ENCODE peak calls at places on chromosomes 7 and 10, in nine cellular contexts. S is endodermal cell, N is lower lobe of right lung, U is cardiac fibroblast, L is kidney epithelial cell, T is foreskin fibroblast, J is psoas muscle, C is cardiac muscle cell, A is breast epithelium. I is an unnamed sample.

GRCh38 chr7:122487131-122487530 is 182.6 kb upstream of the FEZF1 start:
- DNase-seq in N (no peak), U (peak; percentile 28), C (peak; percentile 2), A (no peak), T (no peak), J (no peak), L (no peak), S (no peak), I (no peak)

GRCh38 chr7:27154901-27155815 is 1.3 kb downstream of the HOXA7 start:
- DNase-seq in L (no peak), J (peak; percentile 52), U (no peak), T (no peak), C (no peak), A (peak; percentile 51), S (peak; percentile 58), N (no peak), I (no peak)

GRCh38 chr7:20331231-20331880 is 656 bp downstream of the ITGB8 start:
- DNase-seq in N (peak; percentile 62), C (peak; percentile 53), S (peak; percentile 85), A (peak; percentile 56), J (peak; percentile 57), U (peak; percentile 40), T (no peak), L (no peak), I (peak; percentile 84)

GRCh38 chr10:74738052-74738451 is 88.3 kb upstream of the KAT6B start:
- DNase-seq in S (no peak), U (peak; percentile 23), J (no peak), L (no peak), N (no peak), A (no peak), C (peak; percentile 9), T (no peak), I (no peak)

GRCh38 chr7:120353171-120353570 is 80.2 kb downstream of the KCND2 start:
- DNase-seq in L (no peak), N (no peak), U (no peak), C (no peak), T (no peak), J (no peak), S (no peak), A (no peak), I (no peak)

GRCh38 chr7:70316745-70317144 is 718.5 kb downstream of the AUTS2 start:
- DNase-seq in S (no peak), J (no peak), C (no peak), N (no peak), A (no peak), U (no peak), T (no peak), L (no peak), I (no peak)

GRCh38 chr7:44484482-44485313 is 5.8 kb downstream of the NUDCD3 start:
- DNase-seq in C (no peak), S (no peak), L (no peak), T (no peak), J (no peak), N (no peak), A (no peak), U (no peak), I (no peak)

GRCh38 chr7:44964384-44964830 is 14.4 kb downstream of the MYO1G start:
- DNase-seq in U (peak; percentile 27), S (peak; percentile 69), T (no peak), A (no peak), N (no peak), C (no peak), J (no peak), L (no peak), I (no peak)

GRCh38 chr7:141563956-141564623 is 12.9 kb downstream of the AGK start:
- DNase-seq in T (no peak), A (no peak), C (no peak), N (no peak), U (no peak), L (no peak), J (no peak), S (peak; percentile 60), I (no peak)

GRCh38 chr10:122375761-122376160 is 1.3 kb downstream of the PLEKHA1 start:
- DNase-seq in L (no peak), C (no peak), A (no peak), T (no peak), U (no peak), S (no peak), N (no peak), J (no peak), I (no peak)

GRCh38 chr10:103696411-103697145 is 158.8 kb downstream of the SH3PXD2A start:
- DNase-seq in N (no peak), U (peak; percentile 98), J (peak; percentile 85), C (peak; percentile 89), A (no peak), L (peak; percentile 77), S (peak; percentile 88), T (peak; percentile 89), I (no peak)

GRCh38 chr10:6840093-6840763 is 260.2 kb upstream of the PRKCQ start:
- DNase-seq in L (no peak), U (peak; percentile 2), T (peak; percentile 33), C (peak; percentile 8), N (no peak), S (no peak), J (no peak), A (no peak), I (no peak)

GRCh38 chr10:67606572-67606971 is 89.4 kb downstream of the CTNNA3 start:
- DNase-seq in N (no peak), J (no peak), S (no peak), U (peak; percentile 79), L (peak; percentile 83), C (peak; percentile 86), A (no peak), T (no peak), I (no peak)

GRCh38 chr10:71752391-71753090 is 20.8 kb downstream of the VSIR start:
- DNase-seq in N (no peak), A (no peak), J (no peak), S (no peak), C (no peak), U (no peak), L (no peak), T (no peak), I (no peak)

GRCh38 chr7:16669581-16669980 is 23.6 kb downstream of the BZW2 start:
- DNase-seq in S (no peak), L (no peak), U (peak; percentile 60), A (no peak), N (no peak), T (no peak), C (peak; percentile 53), J (no peak), I (no peak)

GRCh38 chr7:23378996-23379395 is 79.9 kb downstream of the MALSU1 start:
- DNase-seq in J (no peak), S (no peak), C (no peak), U (no peak), T (no peak), A (no peak), L (no peak), N (no peak), I (no peak)
- TF ChIP-seq CTCF in J (no peak), S (no peak), C (no peak), U (no peak), T (no peak), A (no peak), L (no peak), N (no peak), I (no peak)

GRCh38 chr7:101124376-101125056 is 2.4 kb upstream of the SERPINE1 start:
- DNase-seq in C (peak; percentile 91), S (no peak), N (no peak), J (no peak), U (peak; percentile 89), A (no peak), T (peak; percentile 77), L (peak; percentile 70), I (no peak)

GRCh38 chr7:101128040-101128834 is 1.3 kb downstream of the SERPINE1 start:
- DNase-seq in T (peak; percentile 29), C (peak; percentile 51), S (no peak), U (peak; percentile 71), J (no peak), N (no peak), L (no peak), A (no peak), I (no peak)

GRCh38 chr7:101127460-101128039 is 646 bp downstream of the SERPINE1 start:
- DNase-seq in L (no peak), N (no peak), J (no peak), U (peak; percentile 51), T (no peak), A (no peak), S (no peak), C (no peak), I (no peak)

GRCh38 chr7:101125989-101126650 is 784 bp upstream of the SERPINE1 start:
- DNase-seq in J (peak; percentile 84), T (peak; percentile 61), A (no peak), N (peak; percentile 60), C (peak; percentile 90), S (no peak), L (peak; percentile 65), U (peak; percentile 98), I (peak; percentile 91)

GRCh38 chr7:101126651-101127459 is at the start of gene SERPINE1:
- DNase-seq in L (peak; percentile 98), N (peak; percentile 83), C (peak; percentile 100), J (peak; percentile 94), T (peak; percentile 100), S (peak; percentile 90), A (peak; percentile 56), U (peak; percentile 100), I (peak; percentile 97)
- TF ChIP-seq CTCF in L (peak; percentile 31), N (peak; percentile 20), C (peak; percentile 30), J (no peak), T (peak; percentile 37), S (peak; percentile 59), A (no peak), U (peak; percentile 9), I (peak; percentile 37)

DNA sequence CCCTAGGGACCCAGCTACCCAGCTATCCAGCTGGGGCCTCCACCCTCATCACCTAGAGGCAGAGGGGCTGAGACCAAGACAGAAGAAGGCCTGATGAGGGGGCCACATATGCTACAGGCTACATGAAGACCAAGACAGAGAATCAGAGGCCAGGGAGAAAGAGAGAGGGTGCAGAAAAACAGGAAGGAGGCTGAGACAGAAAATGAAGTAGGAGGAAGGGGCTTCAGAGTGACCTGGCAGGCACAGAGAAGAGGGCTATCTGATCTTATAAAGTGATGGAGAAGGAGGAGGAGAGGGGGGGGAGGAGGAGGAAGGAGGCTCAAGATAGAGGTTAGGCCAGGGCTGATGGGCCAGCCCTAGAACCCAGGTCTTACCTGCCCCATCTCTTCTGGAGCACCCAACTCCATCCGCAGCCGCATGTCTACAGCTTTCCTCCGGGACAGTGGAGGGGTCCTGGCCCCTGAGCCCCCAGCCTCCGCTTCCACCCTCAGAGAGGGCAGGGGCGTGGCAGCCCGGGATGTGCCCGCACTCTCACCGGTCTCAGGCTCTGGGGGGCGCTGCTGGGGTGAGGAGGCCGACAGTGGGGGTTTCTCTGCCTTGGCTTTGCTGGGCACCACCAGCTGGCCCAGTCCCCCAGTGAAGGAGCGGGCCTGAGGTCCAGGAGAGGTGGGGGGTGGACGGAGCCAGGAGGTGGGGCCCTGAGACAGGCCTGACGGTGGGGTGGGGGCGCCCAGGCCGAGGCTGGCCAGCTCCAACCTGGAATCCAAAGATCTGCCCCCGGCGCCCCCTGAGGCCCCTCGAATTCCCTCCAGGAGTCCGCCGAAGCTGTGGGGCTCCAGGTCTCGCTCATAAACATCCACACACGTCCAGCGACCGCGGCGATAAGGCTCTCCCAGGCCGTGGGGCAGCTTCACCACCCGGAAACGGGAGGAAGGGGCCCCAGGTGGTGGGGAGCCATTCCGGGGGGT is 1.8 kb downstream of the TSC22D4 start:
- DNase-seq in N (no peak), C (no peak), U (no peak), L (no peak), T (no peak), S (peak; percentile 81), J (no peak), A (no peak), I (no peak)
- TF ChIP-seq CTCF in N (peak; percentile 13), C (peak; percentile 43), U (peak; percentile 33), L (peak; percentile 45), T (peak; percentile 18), S (peak; percentile 61), J (no peak), A (no peak), I (no peak)

GRCh38 chr10:100812978-100813377 is 67.6 kb downstream of the PAX2 start:
- DNase-seq in C (no peak), S (no peak), L (no peak), A (no peak), N (no peak), T (no peak), U (no peak), J (no peak), I (no peak)
- TF ChIP-seq CTCF in C (no peak), S (peak; percentile 32), L (peak; percentile 14), A (no peak), N (no peak), T (no peak), U (no peak), J (no peak), I (no peak)

I was measured in osteocyte.